ENCODE peak calls at places on chromosome 15, in four cellular contexts. D is brain microvascular endothelial cell, F is fibroblast of pulmonary artery, O is astrocyte of the cerebellum. R is an unnamed sample.
A peak's percentile ranks its signal among the peaks of the same experiment; 100 is the strongest.

GRCh38 chr15:79960502-79961217 is 10.3 kb downstream of the BCL2A1 start:
- DNase-seq in D (no peak), O (no peak), F (peak; percentile 36), R (no peak)

GRCh38 chr15:49379996-49380395 is 43.0 kb upstream of the FGF7 start:
- DNase-seq in O (no peak), F (no peak), D (no peak), R (no peak)

GRCh38 chr15:90414408-90415028 is 26.5 kb downstream of the IQGAP1 start:
- DNase-seq in O (no peak), F (peak; percentile 66), D (peak; percentile 93), R (no peak)

GRCh38 chr15:62067448-62068044 is 769 bp downstream of the C2CD4A start:
- DNase-seq in F (peak; percentile 31), D (no peak), O (no peak), R (no peak)

GRCh38 chr15:62269504-62269903 is 104.4 kb upstream of the C2CD4B start:
- DNase-seq in F (no peak), O (no peak), D (no peak), R (no peak)

GRCh38 chr15:59172289-59172901 is 34.2 kb upstream of the LDHAL6B start:
- DNase-seq in F (no peak), D (no peak), O (no peak), R (no peak)

GRCh38 chr15:60912984-60913697 is 316.0 kb downstream of the RORA start:
- DNase-seq in F (peak; percentile 52), O (no peak), D (no peak), R (no peak)

GRCh38 chr15:78241017-78241416 is 6.7 kb upstream of the ACSBG1 start:
- DNase-seq in D (peak; percentile 77), F (peak; percentile 80), O (peak; percentile 18), R (peak; percentile 32)

GRCh38 chr15:84992157-84992940 is 10.7 kb downstream of the PDE8A start:
- DNase-seq in O (peak; percentile 64), F (peak; percentile 71), D (peak; percentile 65), R (no peak)

GRCh38 chr15:48112242-48112641 is 8.5 kb upstream of the SLC24A5 start:
- DNase-seq in O (peak; percentile 28), F (peak; percentile 39), D (no peak), R (no peak)

DNA sequence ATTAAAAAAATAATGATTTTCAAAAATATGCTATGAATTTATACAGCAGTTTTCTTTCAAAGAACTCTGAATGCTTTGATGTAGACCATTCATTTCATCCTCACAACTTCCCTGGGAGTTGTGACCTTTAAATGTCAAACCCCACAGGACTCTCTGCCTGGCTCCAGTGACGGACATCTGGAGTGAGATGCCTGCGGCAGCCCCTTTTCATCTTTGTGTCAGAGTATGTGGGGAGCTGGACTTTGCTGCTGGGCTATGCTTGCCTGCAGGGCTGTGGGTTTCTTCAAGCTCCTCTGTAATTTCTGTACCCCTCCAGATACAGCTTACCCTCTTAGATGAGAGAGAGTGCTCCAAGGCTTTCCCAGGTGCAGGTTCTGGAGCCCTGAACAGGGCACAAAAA is 70.6 kb upstream of the RASGRP1 start:
- DNase-seq in F (no peak), D (no peak), O (no peak), R (no peak)
- TF ChIP-seq CTCF in F (no peak), D (no peak), O (no peak), R (no peak)

GRCh38 chr15:41504751-41505492 is 8.7 kb downstream of the LTK start:
- DNase-seq in D (no peak), O (no peak), F (no peak), R (no peak)
- TF ChIP-seq CTCF in D (no peak), O (no peak), F (no peak), R (no peak)

GRCh38 chr15:56295433-56295832 is 51.8 kb upstream of the RFX7 start:
- DNase-seq in F (no peak), O (no peak), D (no peak), R (no peak)
- TF ChIP-seq CTCF in F (no peak), O (no peak), D (no peak), R (no peak)

GRCh38 chr15:65414841-65415621 is 7.7 kb downstream of the IGDCC4 start:
- DNase-seq in D (peak; percentile 60), F (peak; percentile 22), O (peak; percentile 82), R (no peak)
- TF ChIP-seq CTCF in D (peak; percentile 57), F (no peak), O (peak; percentile 39), R (peak; percentile 6)